ENCODE peak calls at places on chromosomes 13 and 19, in nine cellular contexts. U is hypothalamus; K is neural crest cell; D is ELR; V is CMK; W is activated CD4-positive, alpha-beta T cell treated with anti-CD3 and anti-CD28 coated beads for 48 hours; J is fibroblast of villous mesenchyme; F is EH; E is endothelial cell. A is an unnamed sample.

GRCh38 chr19:45507864-45508680 is 793 bp downstream of the VASP start:
- DNase-seq in U (no peak), K (no peak), D (peak), V (no peak), W (peak), J (no peak), F (peak), E (peak), A (peak)

GRCh38 chr13:43472344-43472743 is 314.4 kb downstream of the ENOX1 start:
- DNase-seq in U (no peak), K (no peak), D (no peak), V (no peak), W (no peak), J (no peak), F (no peak), E (no peak), A (no peak)

GRCh38 chr19:29704562-29705558 is 10.2 kb downstream of the C19orf12 start:
- DNase-seq in U (no peak), K (no peak), D (peak), V (no peak), W (no peak), J (no peak), F (no peak), E (no peak), A (no peak)

GRCh38 chr19:11843741-11844140 is 4.8 kb upstream of the ZNF439 start:
- DNase-seq in U (no peak), K (no peak), D (no peak), V (no peak), W (no peak), J (peak), F (peak), E (no peak), A (no peak)

GRCh38 chr19:45705710-45706415 is 13.4 kb downstream of the QPCTL start:
- DNase-seq in U (no peak), K (no peak), D (no peak), V (no peak), W (no peak), J (no peak), F (no peak), E (no peak), A (no peak)

GRCh38 chr13:43848250-43848649 is 31.3 kb downstream of the CCDC122 start:
- DNase-seq in U (no peak), K (no peak), D (peak), V (no peak), W (no peak), J (peak), F (peak), E (no peak), A (no peak)

GRCh38 chr19:8631425-8631819 is 989 bp downstream of the NFILZ start:
- DNase-seq in U (no peak), K (no peak), D (no peak), V (no peak), W (no peak), J (no peak), F (peak), E (no peak), A (no peak)

GRCh38 chr13:36131215-36131930 is at the start of gene DCLK1:
- DNase-seq in U (no peak), K (peak), D (peak), V (no peak), W (no peak), J (no peak), F (peak), E (peak), A (peak)

GRCh38 chr13:80338781-80339577 is 1.9 kb downstream of the SPRY2 start:
- DNase-seq in U (peak), K (peak), D (peak), V (peak), W (peak), J (peak), F (peak), E (peak), A (peak)

GRCh38 chr13:24264976-24265375 is 44.4 kb upstream of the C1QTNF9 start:
- DNase-seq in U (no peak), K (no peak), D (no peak), V (no peak), W (peak), J (no peak), F (no peak), E (no peak), A (no peak)

GRCh38 chr13:92900455-92900854 is 326.2 kb upstream of the GPC6 start:
- DNase-seq in U (no peak), K (no peak), D (no peak), V (no peak), W (no peak), J (no peak), F (no peak), E (no peak), A (no peak)

GRCh38 chr13:23928985-23929384 is 31.7 kb upstream of the C1QTNF9B start:
- DNase-seq in U (no peak), K (no peak), D (peak), V (no peak), W (no peak), J (peak), F (peak), E (no peak), A (no peak)

GRCh38 chr13:50484472-50485113 is 358.9 kb downstream of the DLEU7 start:
- DNase-seq in U (no peak), K (peak), D (no peak), V (no peak), W (no peak), J (no peak), F (no peak), E (no peak), A (no peak)

GRCh38 chr19:39140195-39140516 is 14.6 kb downstream of the PAK4 start:
- DNase-seq in U (no peak), K (no peak), D (no peak), V (no peak), W (no peak), J (no peak), F (no peak), E (no peak), A (no peak)

GRCh38 chr13:45063261-45063870 is 56.9 kb upstream of the GTF2F2 start:
- DNase-seq in U (no peak), K (no peak), D (peak), V (no peak), W (no peak), J (peak), F (peak), E (no peak), A (no peak)

GRCh38 chr19:28444371-28444770 is 768.6 kb downstream of the UQCRFS1 start:
- DNase-seq in U (no peak), K (no peak), D (no peak), V (no peak), W (no peak), J (no peak), F (no peak), E (no peak), A (no peak)

GRCh38 chr19:53870485-53870844 is 2.8 kb downstream of the MYADM start:
- DNase-seq in U (no peak), K (no peak), D (no peak), V (no peak), W (no peak), J (peak), F (no peak), E (no peak), A (no peak)

GRCh38 chr19:23817519-23817918 is 58.8 kb upstream of the ZNF681 start:
- DNase-seq in U (no peak), K (no peak), D (peak), V (no peak), W (peak), J (peak), F (peak), E (no peak), A (peak)

GRCh38 chr13:45162821-45163220 is 38.0 kb downstream of the KCTD4 start:
- DNase-seq in U (no peak), K (no peak), D (peak), V (no peak), W (no peak), J (peak), F (peak), E (no peak), A (no peak)

GRCh38 chr19:47518139-47518538 is 3.3 kb upstream of the NAPA start:
- DNase-seq in U (no peak), K (no peak), D (no peak), V (no peak), W (peak), J (no peak), F (no peak), E (no peak), A (no peak)

GRCh38 chr19:34368338-34368737 is 3.3 kb downstream of the GPI start:
- DNase-seq in U (no peak), K (no peak), D (no peak), V (no peak), W (no peak), J (no peak), F (no peak), E (no peak), A (no peak)

GRCh38 chr13:103140001-103140671 is 73.9 kb upstream of the SLC10A2 start:
- DNase-seq in U (no peak), K (no peak), D (peak), V (peak), W (no peak), J (peak), F (peak), E (peak), A (peak)

GRCh38 chr19:14271830-14272229 is 65.9 kb upstream of the ADGRL1 start:
- DNase-seq in U (no peak), K (no peak), D (no peak), V (no peak), W (no peak), J (no peak), F (no peak), E (no peak), A (no peak)

GRCh38 chr13:29737061-29737460 is 113.4 kb downstream of the UBL3 start:
- DNase-seq in U (no peak), K (no peak), D (no peak), V (no peak), W (no peak), J (no peak), F (no peak), E (no peak), A (no peak)

GRCh38 chr13:25300861-25301346 is 521 bp upstream of the NUP58 start:
- DNase-seq in U (peak), K (no peak), D (no peak), V (no peak), W (peak), J (no peak), F (no peak), E (peak), A (peak)

GRCh38 chr13:52450012-52450792 is at the start of gene VPS36:
- DNase-seq in U (peak), K (peak), D (peak), V (peak), W (peak), J (peak), F (peak), E (peak), A (peak)

GRCh38 chr13:49828452-49828851 is 36.0 kb upstream of the KPNA3 start:
- DNase-seq in U (no peak), K (no peak), D (peak), V (peak), W (no peak), J (no peak), F (no peak), E (no peak), A (no peak)

GRCh38 chr13:80604094-80604493 is 263.2 kb upstream of the SPRY2 start:
- DNase-seq in U (no peak), K (no peak), D (peak), V (no peak), W (no peak), J (no peak), F (no peak), E (no peak), A (no peak)

GRCh38 chr19:30063184-30064020 is 121.4 kb downstream of the URI1 start:
- DNase-seq in U (no peak), K (no peak), D (no peak), V (no peak), W (no peak), J (no peak), F (no peak), E (no peak), A (no peak)

GRCh38 chr19:3910105-3910504 is 22.8 kb upstream of the NMRK2 start:
- DNase-seq in U (no peak), K (no peak), D (no peak), V (no peak), W (no peak), J (no peak), F (no peak), E (no peak), A (no peak)

GRCh38 chr19:4010808-4011110 is 3.2 kb downstream of the PIAS4 start:
- DNase-seq in U (no peak), K (no peak), D (no peak), V (no peak), W (no peak), J (no peak), F (no peak), E (no peak), A (no peak)

GRCh38 chr13:82062772-82063171 is 1721.8 kb upstream of the SPRY2 start:
- DNase-seq in U (no peak), K (no peak), D (peak), V (no peak), W (no peak), J (no peak), F (no peak), E (no peak), A (no peak)

GRCh38 chr13:42379241-42379640 is 107.3 kb downstream of the AKAP11 start:
- DNase-seq in U (no peak), K (no peak), D (no peak), V (no peak), W (no peak), J (no peak), F (no peak), E (no peak), A (no peak)

GRCh38 chr13:113137656-113138292 is 15.2 kb downstream of the F10 start:
- DNase-seq in U (no peak), K (no peak), D (no peak), V (no peak), W (no peak), J (no peak), F (no peak), E (no peak), A (peak)